ENCODE peak calls at places on chromosomes 6 and 20, in six cellular contexts. One of them, this sample, is unnamed.

GRCh38 chr6:16818992-16819626 is 57.8 kb upstream of the ATXN1 start:
- DNase-seq in activated CD4-positive, CD25-positive, alpha-beta regulatory T cell treated with anti-CD3 and anti-CD28 coated beads, Interleukin-2, amount 50 U/mL, for 72 hours: no peak
- DNase-seq in LNCaP clone FGC: no peak
- DNase-seq in dermis blood vessel endothelial cell: no peak
- DNase-seq in midbrain: no peak
- DNase-seq in Panc1: no peak
- DNase-seq in this sample: no peak

GRCh38 chr6:142819603-142820335 is 125.2 kb downstream of the HIVEP2 start:
- DNase-seq in dermis blood vessel endothelial cell: peak; percentile 94
- DNase-seq in activated CD4-positive, CD25-positive, alpha-beta regulatory T cell treated with anti-CD3 and anti-CD28 coated beads, Interleukin-2, amount 50 U/mL, for 72 hours: peak; percentile 29
- DNase-seq in midbrain: no peak
- DNase-seq in Panc1: no peak
- DNase-seq in LNCaP clone FGC: no peak
- DNase-seq in this sample: peak; percentile 15

GRCh38 chr6:28335564-28336283 is at the start of gene ZSCAN31:
- DNase-seq in LNCaP clone FGC: peak; percentile 97
- DNase-seq in dermis blood vessel endothelial cell: peak; percentile 99
- DNase-seq in activated CD4-positive, CD25-positive, alpha-beta regulatory T cell treated with anti-CD3 and anti-CD28 coated beads, Interleukin-2, amount 50 U/mL, for 72 hours: peak; percentile 72
- DNase-seq in midbrain: peak; percentile 87
- DNase-seq in Panc1: no peak
- DNase-seq in this sample: peak; percentile 97

GRCh38 chr6:102075539-102075938 is 682.0 kb downstream of the GRIK2 start:
- DNase-seq in LNCaP clone FGC: no peak
- DNase-seq in Panc1: no peak
- DNase-seq in activated CD4-positive, CD25-positive, alpha-beta regulatory T cell treated with anti-CD3 and anti-CD28 coated beads, Interleukin-2, amount 50 U/mL, for 72 hours: no peak
- DNase-seq in dermis blood vessel endothelial cell: no peak
- DNase-seq in midbrain: no peak
- DNase-seq in this sample: no peak

GRCh38 chr6:74871757-74872156 is 334.1 kb downstream of the COL12A1 start:
- DNase-seq in dermis blood vessel endothelial cell: no peak
- DNase-seq in midbrain: no peak
- DNase-seq in LNCaP clone FGC: no peak
- DNase-seq in activated CD4-positive, CD25-positive, alpha-beta regulatory T cell treated with anti-CD3 and anti-CD28 coated beads, Interleukin-2, amount 50 U/mL, for 72 hours: no peak
- DNase-seq in Panc1: no peak
- DNase-seq in this sample: no peak

GRCh38 chr6:117829594-117830319 is 77.3 kb upstream of the SLC35F1 start:
- DNase-seq in LNCaP clone FGC: peak; percentile 3
- DNase-seq in activated CD4-positive, CD25-positive, alpha-beta regulatory T cell treated with anti-CD3 and anti-CD28 coated beads, Interleukin-2, amount 50 U/mL, for 72 hours: no peak
- DNase-seq in midbrain: no peak
- DNase-seq in dermis blood vessel endothelial cell: peak; percentile 58
- DNase-seq in Panc1: no peak
- DNase-seq in this sample: peak; percentile 71

GRCh38 chr6:44789061-44789460 is 401.6 kb downstream of the CDC5L start:
- DNase-seq in Panc1: no peak
- DNase-seq in LNCaP clone FGC: no peak
- DNase-seq in dermis blood vessel endothelial cell: no peak
- DNase-seq in midbrain: no peak
- DNase-seq in activated CD4-positive, CD25-positive, alpha-beta regulatory T cell treated with anti-CD3 and anti-CD28 coated beads, Interleukin-2, amount 50 U/mL, for 72 hours: no peak
- DNase-seq in this sample: no peak

GRCh38 chr6:113558966-113559365 is 298.2 kb upstream of the MARCKS start:
- DNase-seq in LNCaP clone FGC: no peak
- DNase-seq in Panc1: no peak
- DNase-seq in dermis blood vessel endothelial cell: peak; percentile 50
- DNase-seq in midbrain: no peak
- DNase-seq in activated CD4-positive, CD25-positive, alpha-beta regulatory T cell treated with anti-CD3 and anti-CD28 coated beads, Interleukin-2, amount 50 U/mL, for 72 hours: no peak
- DNase-seq in this sample: peak; percentile 12

GRCh38 chr20:32516985-32517873 is 67.9 kb downstream of the NOL4L start:
- DNase-seq in LNCaP clone FGC: no peak
- DNase-seq in dermis blood vessel endothelial cell: peak; percentile 58
- DNase-seq in activated CD4-positive, CD25-positive, alpha-beta regulatory T cell treated with anti-CD3 and anti-CD28 coated beads, Interleukin-2, amount 50 U/mL, for 72 hours: no peak
- DNase-seq in midbrain: peak; percentile 49
- DNase-seq in Panc1: no peak
- DNase-seq in this sample: no peak

GRCh38 chr6:138451043-138451442 is 47.0 kb downstream of the HEBP2 start:
- DNase-seq in LNCaP clone FGC: no peak
- DNase-seq in midbrain: no peak
- DNase-seq in Panc1: no peak
- DNase-seq in activated CD4-positive, CD25-positive, alpha-beta regulatory T cell treated with anti-CD3 and anti-CD28 coated beads, Interleukin-2, amount 50 U/mL, for 72 hours: no peak
- DNase-seq in dermis blood vessel endothelial cell: no peak
- DNase-seq in this sample: no peak

GRCh38 chr6:116316772-116317467 is 37.2 kb upstream of the TSPYL1 start:
- DNase-seq in LNCaP clone FGC: no peak
- DNase-seq in Panc1: no peak
- DNase-seq in dermis blood vessel endothelial cell: no peak
- DNase-seq in activated CD4-positive, CD25-positive, alpha-beta regulatory T cell treated with anti-CD3 and anti-CD28 coated beads, Interleukin-2, amount 50 U/mL, for 72 hours: no peak
- DNase-seq in midbrain: no peak
- DNase-seq in this sample: no peak

GRCh38 chr20:58017237-58017969 is 211.1 kb downstream of the ANKRD60 start:
- DNase-seq in dermis blood vessel endothelial cell: no peak
- DNase-seq in LNCaP clone FGC: no peak
- DNase-seq in Panc1: peak; percentile 58
- DNase-seq in activated CD4-positive, CD25-positive, alpha-beta regulatory T cell treated with anti-CD3 and anti-CD28 coated beads, Interleukin-2, amount 50 U/mL, for 72 hours: no peak
- DNase-seq in midbrain: peak; percentile 84
- DNase-seq in this sample: no peak

GRCh38 chr20:31572042-31572700 is 32.9 kb upstream of the ID1 start:
- DNase-seq in midbrain: no peak
- DNase-seq in LNCaP clone FGC: no peak
- DNase-seq in dermis blood vessel endothelial cell: no peak
- DNase-seq in activated CD4-positive, CD25-positive, alpha-beta regulatory T cell treated with anti-CD3 and anti-CD28 coated beads, Interleukin-2, amount 50 U/mL, for 72 hours: no peak
- DNase-seq in Panc1: no peak
- DNase-seq in this sample: peak; percentile 69

GRCh38 chr6:72305971-72306370 is 315.9 kb upstream of the KCNQ5 start:
- DNase-seq in LNCaP clone FGC: peak; percentile 92
- DNase-seq in dermis blood vessel endothelial cell: no peak
- DNase-seq in midbrain: no peak
- DNase-seq in Panc1: no peak
- DNase-seq in activated CD4-positive, CD25-positive, alpha-beta regulatory T cell treated with anti-CD3 and anti-CD28 coated beads, Interleukin-2, amount 50 U/mL, for 72 hours: no peak
- DNase-seq in this sample: no peak

GRCh38 chr20:33963756-33964155 is 30.0 kb upstream of the RALY start:
- DNase-seq in LNCaP clone FGC: no peak
- DNase-seq in midbrain: no peak
- DNase-seq in Panc1: no peak
- DNase-seq in dermis blood vessel endothelial cell: no peak
- DNase-seq in activated CD4-positive, CD25-positive, alpha-beta regulatory T cell treated with anti-CD3 and anti-CD28 coated beads, Interleukin-2, amount 50 U/mL, for 72 hours: no peak
- DNase-seq in this sample: no peak

GRCh38 chr6:167208819-167209576 is 51.2 kb upstream of the GPR31 start:
- DNase-seq in activated CD4-positive, CD25-positive, alpha-beta regulatory T cell treated with anti-CD3 and anti-CD28 coated beads, Interleukin-2, amount 50 U/mL, for 72 hours: no peak
- DNase-seq in LNCaP clone FGC: no peak
- DNase-seq in dermis blood vessel endothelial cell: no peak
- DNase-seq in midbrain: no peak
- DNase-seq in Panc1: no peak
- DNase-seq in this sample: no peak

GRCh38 chr6:75563032-75563431 is 38.6 kb upstream of the SENP6 start:
- DNase-seq in Panc1: no peak
- DNase-seq in midbrain: no peak
- DNase-seq in LNCaP clone FGC: peak; percentile 11
- DNase-seq in dermis blood vessel endothelial cell: peak; percentile 64
- DNase-seq in activated CD4-positive, CD25-positive, alpha-beta regulatory T cell treated with anti-CD3 and anti-CD28 coated beads, Interleukin-2, amount 50 U/mL, for 72 hours: no peak
- DNase-seq in this sample: peak; percentile 71

GRCh38 chr6:54629132-54629531 is 217.4 kb upstream of the FAM83B start:
- DNase-seq in Panc1: no peak
- DNase-seq in dermis blood vessel endothelial cell: no peak
- DNase-seq in midbrain: no peak
- DNase-seq in activated CD4-positive, CD25-positive, alpha-beta regulatory T cell treated with anti-CD3 and anti-CD28 coated beads, Interleukin-2, amount 50 U/mL, for 72 hours: no peak
- DNase-seq in LNCaP clone FGC: no peak
- DNase-seq in this sample: no peak

GRCh38 chr20:13749811-13750210 is 34.9 kb downstream of the ESF1 start:
- DNase-seq in Panc1: no peak
- DNase-seq in midbrain: no peak
- DNase-seq in activated CD4-positive, CD25-positive, alpha-beta regulatory T cell treated with anti-CD3 and anti-CD28 coated beads, Interleukin-2, amount 50 U/mL, for 72 hours: no peak
- DNase-seq in dermis blood vessel endothelial cell: no peak
- DNase-seq in LNCaP clone FGC: no peak
- DNase-seq in this sample: no peak

GRCh38 chr6:153032255-153032882 is 29.9 kb upstream of the MTRF1L start:
- DNase-seq in Panc1: no peak
- DNase-seq in LNCaP clone FGC: no peak
- DNase-seq in midbrain: peak; percentile 9
- DNase-seq in activated CD4-positive, CD25-positive, alpha-beta regulatory T cell treated with anti-CD3 and anti-CD28 coated beads, Interleukin-2, amount 50 U/mL, for 72 hours: no peak
- DNase-seq in dermis blood vessel endothelial cell: peak; percentile 75
- DNase-seq in this sample: peak; percentile 71

GRCh38 chr6:134357110-134357509 is 39.2 kb upstream of the SGK1 start:
- DNase-seq in Panc1: no peak
- DNase-seq in LNCaP clone FGC: no peak
- DNase-seq in activated CD4-positive, CD25-positive, alpha-beta regulatory T cell treated with anti-CD3 and anti-CD28 coated beads, Interleukin-2, amount 50 U/mL, for 72 hours: no peak
- DNase-seq in dermis blood vessel endothelial cell: no peak
- DNase-seq in midbrain: no peak
- DNase-seq in this sample: no peak

GRCh38 chr6:168385858-168386735 is 54.9 kb upstream of the SMOC2 start:
- DNase-seq in midbrain: no peak
- DNase-seq in dermis blood vessel endothelial cell: no peak
- DNase-seq in LNCaP clone FGC: no peak
- DNase-seq in Panc1: no peak
- DNase-seq in activated CD4-positive, CD25-positive, alpha-beta regulatory T cell treated with anti-CD3 and anti-CD28 coated beads, Interleukin-2, amount 50 U/mL, for 72 hours: no peak
- DNase-seq in this sample: no peak

GRCh38 chr6:36235309-36235708 is 34.6 kb upstream of the PNPLA1 start:
- DNase-seq in activated CD4-positive, CD25-positive, alpha-beta regulatory T cell treated with anti-CD3 and anti-CD28 coated beads, Interleukin-2, amount 50 U/mL, for 72 hours: no peak
- DNase-seq in midbrain: no peak
- DNase-seq in dermis blood vessel endothelial cell: no peak
- DNase-seq in Panc1: no peak
- DNase-seq in LNCaP clone FGC: no peak
- DNase-seq in this sample: no peak

GRCh38 chr6:47714802-47715201 is 16.4 kb downstream of the ADGRF4 start:
- DNase-seq in LNCaP clone FGC: no peak
- DNase-seq in midbrain: no peak
- DNase-seq in dermis blood vessel endothelial cell: no peak
- DNase-seq in Panc1: no peak
- DNase-seq in activated CD4-positive, CD25-positive, alpha-beta regulatory T cell treated with anti-CD3 and anti-CD28 coated beads, Interleukin-2, amount 50 U/mL, for 72 hours: no peak
- DNase-seq in this sample: no peak

GRCh38 chr6:8131265-8131897 is 29.0 kb upstream of the EEF1E1 start:
- DNase-seq in dermis blood vessel endothelial cell: peak; percentile 77
- DNase-seq in activated CD4-positive, CD25-positive, alpha-beta regulatory T cell treated with anti-CD3 and anti-CD28 coated beads, Interleukin-2, amount 50 U/mL, for 72 hours: no peak
- DNase-seq in midbrain: peak; percentile 56
- DNase-seq in Panc1: no peak
- DNase-seq in LNCaP clone FGC: peak; percentile 32
- DNase-seq in this sample: peak; percentile 89

GRCh38 chr20:53826597-53827291 is 233.1 kb upstream of the ZNF217 start:
- DNase-seq in Panc1: no peak
- DNase-seq in LNCaP clone FGC: no peak
- DNase-seq in dermis blood vessel endothelial cell: peak; percentile 4
- DNase-seq in midbrain: no peak
- DNase-seq in activated CD4-positive, CD25-positive, alpha-beta regulatory T cell treated with anti-CD3 and anti-CD28 coated beads, Interleukin-2, amount 50 U/mL, for 72 hours: no peak
- DNase-seq in this sample: no peak

GRCh38 chr6:69704916-69705315 is 91.9 kb downstream of the LMBRD1 start:
- DNase-seq in Panc1: no peak
- DNase-seq in LNCaP clone FGC: no peak
- DNase-seq in midbrain: no peak
- DNase-seq in dermis blood vessel endothelial cell: no peak
- DNase-seq in activated CD4-positive, CD25-positive, alpha-beta regulatory T cell treated with anti-CD3 and anti-CD28 coated beads, Interleukin-2, amount 50 U/mL, for 72 hours: no peak
- DNase-seq in this sample: no peak

GRCh38 chr6:77430506-77430905 is 32.8 kb downstream of the HTR1B start:
- DNase-seq in activated CD4-positive, CD25-positive, alpha-beta regulatory T cell treated with anti-CD3 and anti-CD28 coated beads, Interleukin-2, amount 50 U/mL, for 72 hours: no peak
- DNase-seq in Panc1: no peak
- DNase-seq in midbrain: no peak
- DNase-seq in dermis blood vessel endothelial cell: no peak
- DNase-seq in LNCaP clone FGC: no peak
- DNase-seq in this sample: no peak

GRCh38 chr6:104896914-104897313 is 37.2 kb upstream of the HACE1 start:
- DNase-seq in midbrain: no peak
- DNase-seq in activated CD4-positive, CD25-positive, alpha-beta regulatory T cell treated with anti-CD3 and anti-CD28 coated beads, Interleukin-2, amount 50 U/mL, for 72 hours: no peak
- DNase-seq in LNCaP clone FGC: no peak
- DNase-seq in dermis blood vessel endothelial cell: peak; percentile 9
- DNase-seq in Panc1: no peak
- DNase-seq in this sample: no peak

GRCh38 chr20:19743650-19744015 is 14.4 kb upstream of the RIN2 start:
- DNase-seq in activated CD4-positive, CD25-positive, alpha-beta regulatory T cell treated with anti-CD3 and anti-CD28 coated beads, Interleukin-2, amount 50 U/mL, for 72 hours: no peak
- DNase-seq in dermis blood vessel endothelial cell: no peak
- DNase-seq in LNCaP clone FGC: no peak
- DNase-seq in Panc1: no peak
- DNase-seq in midbrain: no peak
- DNase-seq in this sample: no peak

GRCh38 chr6:165845488-165845887 is 182.4 kb upstream of the PDE10A start:
- DNase-seq in Panc1: no peak
- DNase-seq in activated CD4-positive, CD25-positive, alpha-beta regulatory T cell treated with anti-CD3 and anti-CD28 coated beads, Interleukin-2, amount 50 U/mL, for 72 hours: no peak
- DNase-seq in LNCaP clone FGC: no peak
- DNase-seq in dermis blood vessel endothelial cell: no peak
- DNase-seq in midbrain: no peak
- DNase-seq in this sample: no peak

GRCh38 chr20:16423311-16424212 is 149.7 kb downstream of the KIF16B start:
- DNase-seq in LNCaP clone FGC: peak; percentile 8
- DNase-seq in midbrain: no peak
- DNase-seq in dermis blood vessel endothelial cell: no peak
- DNase-seq in activated CD4-positive, CD25-positive, alpha-beta regulatory T cell treated with anti-CD3 and anti-CD28 coated beads, Interleukin-2, amount 50 U/mL, for 72 hours: no peak
- DNase-seq in Panc1: no peak
- DNase-seq in this sample: no peak

GRCh38 chr6:137043710-137044365 is 927 bp downstream of the IL20RA start:
- DNase-seq in midbrain: no peak
- DNase-seq in LNCaP clone FGC: no peak
- DNase-seq in activated CD4-positive, CD25-positive, alpha-beta regulatory T cell treated with anti-CD3 and anti-CD28 coated beads, Interleukin-2, amount 50 U/mL, for 72 hours: no peak
- DNase-seq in dermis blood vessel endothelial cell: peak; percentile 47
- DNase-seq in Panc1: peak; percentile 4
- DNase-seq in this sample: peak; percentile 44